ENCODE peak calls at places on chromosome 12, in four cellular contexts. J, S, L and Z are unnamed samples.
A peak's percentile ranks its signal among the peaks of the same experiment; 100 is the strongest.

GRCh38 chr12:31214626-31215520 is 111.1 kb downstream of the SINHCAF start:
- DNase-seq in J (no peak), S (no peak), L (no peak), Z (no peak)

GRCh38 chr12:19105468-19105867 is 24.1 kb upstream of the PLEKHA5 start:
- DNase-seq in J (no peak), S (no peak), L (no peak), Z (no peak)

GRCh38 chr12:109677323-109677722 is 36.3 kb upstream of the FAM222A start:
- DNase-seq in J (peak; percentile 97), S (no peak), L (peak; percentile 30), Z (no peak)

GRCh38 chr12:50696931-50697330 is 67.0 kb upstream of the ATF1 start:
- DNase-seq in J (no peak), S (no peak), L (no peak), Z (no peak)

GRCh38 chr12:58262796-58263195 is 321.4 kb downstream of the ATP23 start:
- DNase-seq in J (no peak), S (no peak), L (no peak), Z (no peak)

GRCh38 chr12:19850341-19851065 is 411.2 kb downstream of the AEBP2 start:
- DNase-seq in J (no peak), S (peak; percentile 44), L (no peak), Z (no peak)

GRCh38 chr12:80636832-80637231 is 70.6 kb upstream of the MYF6 start:
- DNase-seq in J (no peak), S (peak; percentile 3), L (no peak), Z (no peak)

GRCh38 chr12:10397311-10397710 is 7.5 kb upstream of the KLRK1 start:
- DNase-seq in J (no peak), S (no peak), L (no peak), Z (peak; percentile 19)

GRCh38 chr12:83474369-83474768 is 787.7 kb downstream of the TMTC2 start:
- DNase-seq in J (no peak), S (no peak), L (no peak), Z (no peak)

GRCh38 chr12:24596768-24597388 is 352.0 kb downstream of the BCAT1 start:
- DNase-seq in J (peak; percentile 57), S (peak; percentile 46), L (peak; percentile 74), Z (peak; percentile 33)

GRCh38 chr12:122137681-122138080 is 36.3 kb downstream of the IL31 start:
- DNase-seq in J (peak; percentile 64), S (no peak), L (peak; percentile 84), Z (no peak)

GRCh38 chr12:111643428-111643826 is 42.3 kb downstream of the BRAP start:
- DNase-seq in J (no peak), S (no peak), L (no peak), Z (no peak)

GRCh38 chr12:11689591-11690158 is 40.2 kb downstream of the ETV6 start:
- DNase-seq in J (no peak), S (no peak), L (no peak), Z (no peak)

GRCh38 chr12:46915082-46915481 is 89.3 kb upstream of the SLC38A4 start:
- DNase-seq in J (no peak), S (peak; percentile 97), L (no peak), Z (peak; percentile 79)

GRCh38 chr12:108418162-108418561 is 79.1 kb upstream of the CMKLR1 start:
- DNase-seq in J (no peak), S (peak; percentile 26), L (no peak), Z (no peak)

GRCh38 chr12:108667349-108667748 is 33.7 kb upstream of the SELPLG start:
- DNase-seq in J (no peak), S (no peak), L (no peak), Z (no peak)

GRCh38 chr12:52250048-52250990 is 17.3 kb downstream of the KRT7 start:
- DNase-seq in J (peak; percentile 76), S (no peak), L (peak; percentile 68), Z (peak; percentile 35)
- TF ChIP-seq EZH2phosphoT487 in J (peak; percentile 64), S (no peak), L (no peak), Z (no peak)

GRCh38 chr12:117038919-117039318 is 60.3 kb downstream of the TESC start:
- DNase-seq in J (no peak), S (no peak), L (no peak), Z (no peak)
- H3K27ac ChIP-seq in J (no peak overlapping the region), S (no peak overlapping the region), L (no peak overlapping the region), Z (no peak overlapping the region)

GRCh38 chr12:26369588-26369987 is 174.2 kb downstream of the SSPN start:
- DNase-seq in J (peak; percentile 63), S (peak; percentile 95), L (peak; percentile 21), Z (peak; percentile 84)
- TF ChIP-seq EZH2phosphoT487 in J (no peak), S (no peak), L (no peak), Z (no peak)

GRCh38 chr12:101671157-101671791 is 26.2 kb upstream of the CHPT1 start:
- DNase-seq in J (no peak), S (no peak), L (no peak), Z (no peak)

GRCh38 chr12:101678081-101678480 is 19.4 kb upstream of the CHPT1 start:
- DNase-seq in J (no peak), S (no peak), L (no peak), Z (no peak)

GRCh38 chr12:101680240-101680639 is 17.2 kb upstream of the CHPT1 start:
- DNase-seq in J (no peak), S (no peak), L (no peak), Z (no peak)

GRCh38 chr12:101671839-101672238 is 25.6 kb upstream of the CHPT1 start:
- DNase-seq in J (no peak), S (no peak), L (no peak), Z (no peak)

DNA sequence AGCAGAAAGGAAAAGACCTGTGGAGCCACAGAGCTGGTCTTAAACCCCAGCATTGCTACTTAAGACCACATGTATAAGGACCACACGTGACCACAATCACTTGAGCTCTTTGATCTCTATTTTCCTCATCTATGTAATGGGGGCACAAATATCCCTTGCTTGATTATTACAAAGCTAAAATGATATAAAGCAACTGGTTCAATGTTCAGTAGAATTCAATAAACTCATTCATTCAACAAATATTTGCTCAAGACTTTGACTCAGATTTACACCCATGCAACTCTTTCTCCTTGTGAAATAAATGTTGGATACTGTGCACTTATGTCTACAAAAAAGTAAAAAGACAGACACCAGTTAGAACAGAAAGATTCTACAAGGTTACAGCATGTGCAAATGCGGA is 21.9 kb upstream of the CHPT1 start:
- DNase-seq in J (no peak), S (no peak), L (no peak), Z (peak; percentile 34)
- H3K27ac ChIP-seq in J (no peak overlapping the region), S (no peak overlapping the region), L (no peak overlapping the region), Z (no peak overlapping the region)

DNA sequence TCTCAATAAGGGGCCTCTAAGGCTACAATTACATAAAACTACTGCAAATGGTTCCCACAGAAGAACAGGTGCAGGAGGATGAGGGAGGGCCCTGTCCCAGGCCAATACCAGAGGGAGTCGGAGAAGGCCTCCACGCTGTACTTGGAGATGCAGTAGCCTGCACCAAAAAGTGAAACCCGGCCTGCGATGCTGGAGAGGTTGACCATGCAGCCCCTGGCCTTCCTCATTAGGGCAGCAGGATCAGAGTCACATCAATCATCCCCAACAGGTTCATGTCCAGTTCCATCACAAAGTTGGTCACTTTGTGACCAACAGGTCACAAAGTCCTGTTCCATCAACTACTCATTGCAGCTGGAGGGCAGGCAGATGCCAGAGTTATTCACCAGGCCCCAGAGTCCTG is 23.0 kb downstream of the ZBTB39 start:
- DNase-seq in J (no peak), S (no peak), L (no peak), Z (no peak)
- TF ChIP-seq EZH2phosphoT487 in J (no peak), S (no peak), L (no peak), Z (no peak)

DNA sequence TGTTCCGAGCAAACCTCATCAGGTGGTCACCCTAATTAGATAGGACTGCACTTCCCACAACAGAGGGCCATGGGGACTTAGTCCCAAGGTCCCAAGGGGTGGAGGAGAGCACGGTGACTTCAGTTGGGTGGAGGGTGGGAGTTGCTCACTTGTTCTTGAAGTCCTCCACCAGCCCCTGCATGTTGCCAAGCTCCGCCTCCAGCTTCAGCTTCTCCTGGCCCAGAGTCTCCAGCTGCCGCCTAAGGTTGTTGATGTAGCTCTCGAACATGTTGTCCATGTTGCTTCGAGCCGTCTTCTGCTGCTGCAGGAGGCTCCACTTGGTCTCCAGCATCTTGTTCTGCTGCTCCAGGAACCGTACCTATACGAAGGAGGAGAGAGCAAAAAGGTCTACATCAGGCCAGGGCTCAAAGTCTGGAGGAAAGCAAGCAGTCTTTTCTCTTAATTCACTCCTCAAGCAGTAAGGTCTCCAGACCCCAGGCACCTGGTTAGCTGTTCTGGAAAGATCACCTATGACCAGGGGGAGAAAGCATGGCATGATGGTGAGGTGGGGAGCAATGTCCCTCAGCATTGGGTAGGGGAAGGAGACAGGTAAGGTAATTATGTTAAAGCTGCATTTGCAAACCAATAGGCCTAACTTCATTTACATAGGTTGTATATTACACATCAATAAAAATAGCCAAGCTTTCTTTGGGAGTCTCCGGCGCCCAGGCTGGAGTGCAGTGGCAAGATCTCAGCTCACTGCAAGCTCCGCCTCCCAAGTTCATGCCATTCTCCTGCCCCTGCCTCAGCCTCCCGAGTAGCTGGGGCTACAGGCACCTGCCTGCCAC is 2.9 kb downstream of the KRT8 start:
- DNase-seq in J (no peak), S (no peak), L (no peak), Z (no peak)
- H3K27ac ChIP-seq in J (no peak overlapping the region), S (no peak overlapping the region), L (peak overlapping the region; percentile 9), Z (no peak overlapping the region)

DNA sequence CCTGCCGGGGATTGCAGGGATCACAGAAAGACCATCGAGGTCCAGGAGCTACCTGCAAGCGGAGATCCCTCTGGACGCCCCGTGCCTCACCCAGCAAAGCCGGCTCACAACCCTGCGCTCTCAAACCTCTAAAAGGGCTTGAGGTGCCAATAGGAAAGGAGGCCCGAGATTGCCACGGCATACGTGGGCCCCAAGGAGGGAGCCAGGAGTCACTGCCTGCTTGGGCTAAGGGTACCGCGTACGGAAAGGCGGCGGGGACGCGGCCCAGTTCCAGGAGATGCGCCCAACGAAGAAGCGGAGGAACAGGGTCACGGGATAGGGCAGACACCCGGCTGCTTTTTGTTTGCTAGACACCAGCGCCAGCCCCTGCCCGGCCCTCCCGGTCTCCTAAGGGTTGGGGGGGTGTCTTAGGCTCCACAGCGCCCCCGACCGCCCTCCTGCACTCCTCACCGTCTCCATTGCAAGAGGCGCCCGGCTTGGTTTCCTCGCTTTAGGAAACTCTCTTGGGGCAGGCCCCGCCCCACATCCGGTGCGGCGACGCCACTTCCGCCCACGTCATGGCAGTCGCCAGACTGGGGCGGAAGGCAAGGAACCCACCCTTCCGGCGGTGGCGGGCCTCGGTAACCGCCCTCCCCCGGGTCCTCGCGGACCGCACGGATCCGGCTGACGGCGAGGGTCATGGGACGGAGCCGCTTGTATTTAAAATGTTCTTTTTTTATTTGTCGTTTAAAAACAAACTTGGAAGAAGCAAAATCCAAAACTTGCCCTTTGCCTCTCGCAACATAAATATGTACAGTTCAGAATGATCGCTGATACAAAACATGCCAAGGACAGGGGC is at the start of gene PRKAG1:
- DNase-seq in J (peak; percentile 99), S (peak; percentile 99), L (peak; percentile 99), Z (peak; percentile 97)
- TF ChIP-seq EZH2phosphoT487 in J (peak; percentile 50), S (no peak), L (no peak), Z (no peak)

GRCh38 chr12:6979453-6979852 is 8.7 kb downstream of the EMG1 start:
- DNase-seq in J (no peak), S (no peak), L (no peak), Z (no peak)
- H3K27ac ChIP-seq in J (no peak overlapping the region), S (no peak overlapping the region), L (no peak overlapping the region), Z (no peak overlapping the region)